ENCODE peak calls at places on chromosomes 5 and 9, in five cellular contexts. E, S, Y, H and R are unnamed samples.
A peak's percentile ranks its signal among the peaks of the same experiment; 100 is the strongest.

GRCh38 chr5:112548246-112548982 is 129.3 kb upstream of the EPB41L4A start:
- DNase-seq in E (no peak), H (no peak), Y (no peak), S (peak; percentile 26), R (no peak)

GRCh38 chr9:73470766-73471165 is 319.1 kb downstream of the ANXA1 start:
- DNase-seq in H (no peak), Y (no peak), E (no peak), S (no peak), R (no peak)

GRCh38 chr5:83530186-83530585 is 58.6 kb downstream of the VCAN start:
- DNase-seq in H (no peak), Y (no peak), S (no peak), E (no peak), R (no peak)

GRCh38 chr5:150538007-150538917 is 30.3 kb downstream of the NDST1 start:
- DNase-seq in H (no peak), S (peak; percentile 69), E (no peak), Y (no peak), R (no peak)

GRCh38 chr5:89972901-89973300 is 436.7 kb downstream of the CETN3 start:
- DNase-seq in Y (no peak), S (no peak), E (no peak), H (no peak), R (no peak)

GRCh38 chr9:86948153-86948929 is 1.0 kb upstream of the GAS1 start:
- DNase-seq in H (peak; percentile 75), E (peak; percentile 11), Y (peak; percentile 68), S (peak; percentile 83), R (peak; percentile 59)

GRCh38 chr9:1709347-1709746 is 305.8 kb upstream of the SMARCA2 start:
- DNase-seq in E (no peak), S (peak; percentile 13), Y (no peak), H (no peak), R (peak; percentile 3)

GRCh38 chr5:174083041-174083827 is 37.7 kb downstream of the NSG2 start:
- DNase-seq in H (no peak), S (no peak), E (no peak), Y (no peak), R (no peak)